ENCODE peak calls at places on chromosomes 6 and 20, in seven cellular contexts. X, J, E, F, R, W and Z are unnamed samples.

GRCh38 chr6:16446241-16446640 is 207.9 kb downstream of the GMPR start:
- DNase-seq in X (peak; percentile 33), J (no peak), E (no peak), F (no peak), R (no peak), W (no peak), Z (no peak)

GRCh38 chr6:16761469-16762264 is 407 bp upstream of the ATXN1 start:
- DNase-seq in X (peak; percentile 93), J (peak; percentile 89), E (peak; percentile 87), F (peak; percentile 63), R (no peak), W (peak; percentile 31), Z (peak; percentile 72)

GRCh38 chr6:148530394-148530923 is 187.8 kb downstream of the SASH1 start:
- DNase-seq in X (peak; percentile 92), J (no peak), E (peak; percentile 77), F (no peak), R (peak; percentile 23), W (peak; percentile 19), Z (no peak)

GRCh38 chr6:143513410-143513809 is 1.9 kb upstream of the FUCA2 start:
- DNase-seq in X (peak; percentile 21), J (peak; percentile 64), E (peak; percentile 65), F (no peak), R (no peak), W (peak; percentile 20), Z (peak; percentile 80)

GRCh38 chr6:155448823-155449789 is 6.5 kb downstream of the NOX3 start:
- DNase-seq in X (no peak), J (no peak), E (no peak), F (no peak), R (no peak), W (peak; percentile 33), Z (no peak)

GRCh38 chr6:93420163-93420806 is 926 bp upstream of the EPHA7 start:
- DNase-seq in X (no peak), J (no peak), E (no peak), F (no peak), R (no peak), W (peak; percentile 59), Z (no peak)

GRCh38 chr20:52200870-52201269 is 9.3 kb upstream of the ZFP64 start:
- DNase-seq in X (no peak), J (no peak), E (no peak), F (no peak), R (no peak), W (peak; percentile 71), Z (no peak)

GRCh38 chr20:52896348-52896747 is 75.8 kb upstream of the TSHZ2 start:
- DNase-seq in X (no peak), J (no peak), E (no peak), F (no peak), R (peak; percentile 39), W (no peak), Z (no peak)

GRCh38 chr6:32665621-32666140 is 776 bp downstream of the HLA-DQB1 start:
- DNase-seq in X (no peak), J (no peak), E (no peak), F (no peak), R (no peak), W (no peak), Z (no peak)

GRCh38 chr6:1704711-1705110 is 95.0 kb downstream of the FOXC1 start:
- DNase-seq in X (no peak), J (no peak), E (no peak), F (no peak), R (no peak), W (no peak), Z (no peak)

GRCh38 chr6:31441368-31442267 is 38.2 kb downstream of the MICA start:
- DNase-seq in X (peak; percentile 75), J (peak; percentile 82), E (peak; percentile 75), F (no peak), R (peak; percentile 78), W (peak; percentile 2), Z (peak; percentile 37)

GRCh38 chr20:8996817-8997512 is 71.9 kb upstream of the PLCB4 start:
- DNase-seq in X (no peak), J (no peak), E (no peak), F (no peak), R (no peak), W (no peak), Z (no peak)